ENCODE peak calls at places on chromosome 17, in six cellular contexts. N is colonic mucosa; P is mucosa of descending colon; V is activated CD4-positive, CD25-positive, alpha-beta regulatory T cell treated with anti-CD3 and anti-CD28 coated beads, Interleukin-2, amount 50 U/mL, for 16 hours; A is hypothalamus; I is cardiac muscle cell. F is an unnamed sample.

GRCh38 chr17:38908676-38909181 is 16.7 kb upstream of the LASP1NB start:
- DNase-seq in N (no peak), P (peak), V (no peak), A (no peak), I (no peak), F (no peak)

GRCh38 chr17:27879987-27880608 is 13.1 kb downstream of the LYRM9 start:
- DNase-seq in N (peak), P (peak), V (peak), A (peak), I (peak), F (peak)

GRCh38 chr17:57939797-57940196 is 15.4 kb downstream of the CUEDC1 start:
- DNase-seq in N (peak), P (peak), V (no peak), A (peak), I (no peak), F (no peak)

GRCh38 chr17:45149669-45150603 is 1.7 kb downstream of the HEXIM1 start:
- DNase-seq in N (peak), P (peak), V (no peak), A (peak), I (peak), F (peak)

GRCh38 chr17:57963149-57963511 is 7.9 kb upstream of the CUEDC1 start:
- DNase-seq in N (no peak), P (no peak), V (no peak), A (no peak), I (no peak), F (no peak)

GRCh38 chr17:8004899-8005298 is 2.5 kb downstream of the GUCY2D start:
- DNase-seq in N (no peak), P (no peak), V (no peak), A (no peak), I (no peak), F (no peak)

GRCh38 chr17:56314026-56314425 is 160.8 kb downstream of the ANKFN1 start:
- DNase-seq in N (no peak), P (no peak), V (no peak), A (no peak), I (no peak), F (no peak)

GRCh38 chr17:10668771-10669170 is 11.7 kb upstream of the MYH3 start:
- DNase-seq in N (no peak), P (no peak), V (no peak), A (no peak), I (no peak), F (no peak)

GRCh38 chr17:48624544-48625501 is 1.3 kb downstream of the HOXB9 start:
- DNase-seq in N (no peak), P (peak), V (no peak), A (no peak), I (peak), F (no peak)

GRCh38 chr17:57948555-57949420 is 6.4 kb downstream of the CUEDC1 start:
- DNase-seq in N (no peak), P (peak), V (no peak), A (no peak), I (no peak), F (peak)

F was measured in midbrain.